ENCODE peak calls at places on chromosomes 2 and 18, in four cellular contexts. O is upper lobe of right lung, G is progenitor cell of endocrine pancreas, L is PC-9. C is an unnamed sample.

GRCh38 chr2:18799397-18799796 is 210.0 kb upstream of the NT5C1B start:
- DNase-seq in G (no peak), O (no peak), L (no peak), C (peak; percentile 50)

GRCh38 chr2:136765256-136765735 is at the start of gene THSD7B:
- DNase-seq in L (no peak), O (peak; percentile 47), G (no peak), C (no peak)

GRCh38 chr2:59000796-59001195 is 759.7 kb upstream of the FANCL start:
- DNase-seq in L (no peak), G (no peak), O (no peak), C (no peak)

GRCh38 chr2:55425449-55425848 is 5.8 kb upstream of the CCDC88A start:
- DNase-seq in L (peak; percentile 99), G (no peak), O (no peak), C (peak; percentile 94)

GRCh38 chr2:110853516-110853915 is 121.1 kb downstream of the ACOXL start:
- DNase-seq in L (no peak), G (no peak), O (no peak), C (peak; percentile 12)

GRCh38 chr2:168567840-168568239 is 111.8 kb downstream of the CERS6 start:
- DNase-seq in O (no peak), L (no peak), G (no peak), C (no peak)

GRCh38 chr2:904243-905024 is 46.2 kb upstream of the SNTG2 start:
- DNase-seq in O (no peak), L (no peak), G (no peak), C (no peak)

GRCh38 chr18:5058768-5059539 is 138.1 kb downstream of the AKAIN1 start:
- DNase-seq in L (no peak), G (no peak), O (no peak), C (no peak)

GRCh38 chr2:45804990-45805755 is 153.7 kb downstream of the PRKCE start:
- DNase-seq in L (no peak), G (no peak), O (no peak), C (no peak)

GRCh38 chr2:28269019-28269784 is 123.5 kb upstream of the FOSL2 start:
- DNase-seq in L (peak; percentile 93), G (no peak), O (no peak), C (peak; percentile 51)

DNA sequence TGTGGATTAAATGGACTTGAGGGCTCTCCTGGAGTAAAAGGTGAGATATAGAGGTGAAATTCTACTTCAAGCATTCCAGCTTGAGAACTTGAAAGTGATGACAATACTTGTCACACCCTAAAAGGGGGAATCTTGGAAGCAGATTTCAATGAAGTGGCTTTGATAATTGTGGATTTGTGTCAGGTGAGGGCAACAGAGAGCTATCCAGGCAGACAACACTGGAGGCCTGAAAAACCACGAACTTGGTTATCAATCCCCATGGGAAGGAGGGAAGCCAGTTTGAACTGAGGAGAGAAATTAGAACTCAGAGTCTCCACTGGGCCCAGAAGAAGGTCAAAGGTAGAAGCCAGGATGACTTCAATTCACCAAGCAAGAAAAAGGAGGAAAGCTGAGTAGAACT is 263.9 kb downstream of the FIGN start:
- DNase-seq in L (no peak), G (no peak), O (no peak), C (peak; percentile 3)
- TF ChIP-seq CTCF in L (peak; percentile 41), G (peak; percentile 32), O (no peak), C (peak; percentile 38)

GRCh38 chr2:204771693-204772092 is 226.4 kb downstream of the PARD3B start:
- DNase-seq in G (no peak), O (no peak), L (no peak), C (no peak)
- TF ChIP-seq CTCF in G (no peak), O (no peak), L (no peak), C (no peak)

DNA sequence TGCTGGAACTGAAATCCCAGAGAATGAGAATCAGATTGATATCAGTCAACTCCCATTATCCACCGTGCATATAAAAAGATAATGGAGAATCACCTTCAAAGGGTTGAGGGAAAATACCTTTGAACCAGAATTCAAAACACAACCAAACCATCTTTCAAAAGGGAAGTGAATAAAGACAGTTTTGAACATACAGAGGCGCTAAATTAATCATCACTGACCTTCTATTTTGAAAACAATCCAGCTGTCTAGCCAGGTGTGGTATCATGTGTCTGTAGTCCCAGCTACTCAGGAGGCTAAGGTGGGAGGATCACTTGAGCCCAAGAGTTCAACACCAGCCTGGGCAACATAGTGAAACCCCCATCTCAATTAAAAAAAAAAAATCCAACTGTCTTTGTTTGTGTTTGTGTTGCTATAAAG is 63.6 kb downstream of the TRABD2A start:
- DNase-seq in L (no peak), G (no peak), O (no peak), C (no peak)
- TF ChIP-seq CTCF in L (no peak), G (no peak), O (no peak), C (no peak)

DNA sequence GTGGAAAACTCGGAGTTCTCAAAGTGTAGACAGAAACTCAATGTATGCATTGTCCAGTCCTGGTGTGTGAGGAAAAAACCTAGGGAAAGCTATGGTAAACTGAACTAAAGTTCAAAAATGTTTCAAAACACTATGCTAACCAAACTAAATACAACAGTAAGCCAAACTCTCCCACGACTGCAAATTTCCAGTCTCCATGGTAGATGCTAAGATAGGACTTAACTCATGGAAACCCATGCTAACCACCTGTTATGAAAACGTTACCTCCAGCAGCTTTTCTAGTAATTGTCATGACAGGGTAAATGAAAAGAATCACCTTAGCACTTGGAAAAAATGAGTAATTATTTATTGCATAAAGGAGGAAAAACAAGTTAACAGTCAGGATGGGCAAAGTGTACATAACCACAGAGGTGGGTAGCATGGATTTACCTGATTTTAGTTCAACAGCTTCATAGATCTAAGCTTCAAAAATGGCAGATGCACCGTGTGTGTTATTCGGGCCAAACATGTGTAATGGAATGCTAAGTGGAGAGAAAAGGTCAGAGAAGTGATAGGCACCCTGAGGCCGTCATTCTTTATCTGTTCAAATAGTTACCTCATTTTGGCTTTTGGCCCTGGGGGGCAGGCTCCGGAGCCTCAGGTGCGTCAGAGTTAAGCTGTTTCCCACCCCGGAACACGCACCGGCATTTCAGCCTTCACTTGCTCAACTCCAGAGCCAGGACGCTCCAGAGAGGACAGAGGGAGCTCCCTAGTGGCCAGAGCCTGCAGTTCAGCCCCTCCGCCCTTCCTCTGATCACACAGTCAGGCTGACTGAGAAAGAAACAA is 135.5 kb upstream of the EPC2 start:
- DNase-seq in G (peak; percentile 71), O (peak; percentile 89), L (peak; percentile 63), C (peak; percentile 82)
- TF ChIP-seq CTCF in G (peak; percentile 82), O (peak; percentile 91), L (peak; percentile 79), C (peak; percentile 95)